ENCODE peak calls at places on chromosomes 4 and X, in four cellular contexts. X is upper lobe of left lung, E is endodermal cell, Y is hepatocyte. M is an unnamed sample.

GRCh38 chr4:45732161-45732560 is 391.7 kb downstream of the GABRG1 start:
- DNase-seq in Y (no peak), X (no peak), E (no peak), M (no peak)

GRCh38 chr4:165096776-165097175 is 15.9 kb downstream of the TMEM192 start:
- DNase-seq in X (no peak), E (no peak), Y (peak), M (no peak)

GRCh38 chr4:1026115-1026514 is 14.7 kb downstream of the FGFRL1 start:
- DNase-seq in Y (no peak), X (no peak), E (peak), M (peak)

GRCh38 chrX:67777148-67777547 is 233.3 kb downstream of the AR start:
- DNase-seq in E (no peak), X (no peak), Y (no peak), M (no peak)

GRCh38 chr4:81648576-81649272 is 177.0 kb upstream of the RASGEF1B start:
- DNase-seq in E (no peak), Y (no peak), X (no peak), M (peak)

GRCh38 chr4:169139013-169139412 is 129.0 kb upstream of the CBR4 start:
- DNase-seq in X (no peak), E (no peak), Y (no peak), M (no peak)

GRCh38 chr4:38411092-38411491 is 252.9 kb upstream of the KLF3 start:
- DNase-seq in X (no peak), Y (no peak), E (no peak), M (no peak)

GRCh38 chr4:77804471-77804870 is 14.7 kb downstream of the CNOT6L start:
- DNase-seq in Y (no peak), E (no peak), X (no peak), M (no peak)

GRCh38 chrX:139720136-139720535 is 12.2 kb upstream of the MCF2 start:
- DNase-seq in X (no peak), Y (no peak), E (peak), M (no peak)

GRCh38 chr4:15373363-15373762 is 54.5 kb upstream of the C1QTNF7 start:
- DNase-seq in E (no peak), X (no peak), Y (no peak), M (no peak)

GRCh38 chrX:48848847-48849246 is 13.4 kb upstream of the PCSK1N start:
- DNase-seq in E (no peak), X (no peak), Y (no peak), M (no peak)

GRCh38 chr4:154720618-154721267 is 23.1 kb upstream of the LRAT start:
- DNase-seq in E (peak), X (no peak), Y (no peak), M (no peak)

GRCh38 chr4:165293927-165294649 is 33.4 kb upstream of the MSMO1 start:
- DNase-seq in E (no peak), X (no peak), Y (no peak), M (no peak)

GRCh38 chr4:152679414-152680281 is at the start of gene TMEM154:
- DNase-seq in Y (peak), E (peak), X (peak), M (peak)

GRCh38 chr4:156963419-156963818 is 8.2 kb downstream of the PDGFC start:
- DNase-seq in E (no peak), X (no peak), Y (no peak), M (no peak)

GRCh38 chrX:147981038-147981752 is at the start of gene FMR1NB:
- DNase-seq in X (no peak), Y (no peak), E (no peak), M (no peak)

GRCh38 chrX:68947882-68948605 is 119.2 kb downstream of the EFNB1 start:
- DNase-seq in X (no peak), E (no peak), Y (no peak), M (no peak)

GRCh38 chr4:31291238-31291637 is 571.1 kb downstream of the PCDH7 start:
- DNase-seq in X (no peak), E (no peak), Y (no peak), M (no peak)
- H3K4me3 ChIP-seq in X (no peak), E (no peak), Y (no peak), M (no peak)

GRCh38 chr4:118754890-118755289 is 69.7 kb downstream of the METTL14 start:
- DNase-seq in E (no peak), Y (no peak), X (no peak), M (no peak)
- H3K27ac ChIP-seq in E (no peak), Y (peak), X (no peak), M (no peak)

DNA sequence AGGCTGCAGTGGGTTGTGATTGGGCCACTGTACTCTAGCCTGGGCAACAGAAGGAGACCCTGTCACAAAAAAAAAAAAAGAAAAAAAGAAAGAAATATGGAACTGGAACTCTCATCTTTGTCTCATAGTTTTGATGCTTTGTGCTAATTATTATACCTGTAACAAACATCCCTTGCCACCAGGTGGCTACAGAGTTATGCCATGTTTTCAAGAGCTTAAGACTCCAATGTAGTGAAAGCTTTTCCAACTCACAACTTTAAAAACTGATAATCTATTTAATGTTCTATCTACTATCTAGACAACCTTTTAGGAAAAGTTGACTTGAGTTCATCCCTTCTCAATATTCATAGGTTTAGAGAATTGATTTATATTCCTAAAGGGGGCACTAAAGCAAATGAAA is 42.4 kb downstream of the HTR2C start:
- DNase-seq in X (no peak), Y (peak), E (no peak), M (peak)
- TF ChIP-seq CTCF in X (no peak), Y (peak), E (peak), M (peak)

GRCh38 chr4:183636923-183637322 is 22.1 kb downstream of the RWDD4 start:
- DNase-seq in Y (no peak), X (no peak), E (no peak), M (no peak)
- H3K4me3 ChIP-seq in Y (no peak), X (peak), E (no peak), M (no peak)

GRCh38 chrX:150967786-150968185 is 15.3 kb upstream of the HMGB3 start:
- DNase-seq in E (no peak), Y (no peak), X (no peak), M (peak)
- H3K27ac ChIP-seq in E (no peak), Y (peak), X (no peak), M (no peak)

GRCh38 chr4:94329933-94330332 is 12.7 kb downstream of the HPGDS start:
- DNase-seq in X (no peak), E (no peak), Y (no peak), M (no peak)

GRCh38 chr4:94334962-94335361 is 7.7 kb downstream of the HPGDS start:
- DNase-seq in Y (no peak), E (no peak), X (no peak), M (no peak)

GRCh38 chr4:94333864-94334263 is 8.8 kb downstream of the HPGDS start:
- DNase-seq in Y (no peak), E (no peak), X (no peak), M (no peak)

GRCh38 chr4:94334519-94334918 is 8.1 kb downstream of the HPGDS start:
- DNase-seq in E (no peak), Y (no peak), X (no peak), M (no peak)

GRCh38 chr4:94332983-94333590 is 9.5 kb downstream of the HPGDS start:
- DNase-seq in E (peak), Y (peak), X (no peak), M (no peak)
- TF ChIP-seq CTCF in E (peak), Y (peak), X (peak), M (no peak)

GRCh38 chr4:187839765-187840164 is 155.8 kb upstream of the ZFP42 start:
- DNase-seq in X (no peak), E (no peak), Y (no peak), M (no peak)

DNA sequence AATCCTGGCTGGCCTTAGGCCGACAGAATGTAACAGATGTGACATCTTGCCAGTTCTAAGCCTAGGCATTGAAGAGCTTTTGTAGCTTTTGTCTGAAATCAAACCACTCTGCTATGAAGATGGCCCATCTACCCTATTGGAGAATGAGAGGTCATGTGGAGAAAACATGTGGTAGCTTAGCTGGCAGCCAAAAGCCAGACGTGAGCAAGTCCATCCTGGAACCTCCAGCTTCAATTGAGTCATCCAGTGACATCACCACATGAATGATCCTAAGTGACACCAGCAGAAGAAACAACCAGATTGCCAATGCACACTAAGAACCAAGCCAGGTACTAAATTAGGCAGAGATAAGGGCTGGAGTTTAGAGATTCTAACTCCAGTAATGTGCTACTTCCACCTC is 154.8 kb upstream of the ZFP42 start:
- DNase-seq in Y (no peak), E (no peak), X (no peak), M (no peak)
- H3K4me3 ChIP-seq in Y (no peak), E (no peak), X (no peak), M (no peak)

DNA sequence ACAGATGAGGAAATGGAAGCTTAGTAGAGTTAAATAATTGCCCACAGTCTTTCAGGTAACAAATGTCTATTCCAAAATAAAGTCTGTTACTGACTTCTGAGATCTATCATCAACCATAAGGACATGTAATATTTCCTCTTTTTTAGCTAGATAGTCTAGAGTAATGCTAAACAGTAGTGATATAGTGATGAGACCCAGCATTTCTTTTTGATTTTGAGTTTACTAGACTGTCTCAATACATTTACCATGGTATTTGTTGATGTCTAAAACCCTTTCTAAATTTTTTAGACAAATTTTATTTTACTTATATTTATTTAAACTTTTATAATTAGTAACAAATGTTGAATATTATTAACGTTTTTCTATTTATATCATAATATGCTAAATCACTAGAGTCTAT is 465.1 kb upstream of the SLIT2 start:
- DNase-seq in X (no peak), Y (no peak), E (no peak), M (no peak)
- H3K27ac ChIP-seq in X (no peak), Y (no peak), E (no peak), M (no peak)

DNA sequence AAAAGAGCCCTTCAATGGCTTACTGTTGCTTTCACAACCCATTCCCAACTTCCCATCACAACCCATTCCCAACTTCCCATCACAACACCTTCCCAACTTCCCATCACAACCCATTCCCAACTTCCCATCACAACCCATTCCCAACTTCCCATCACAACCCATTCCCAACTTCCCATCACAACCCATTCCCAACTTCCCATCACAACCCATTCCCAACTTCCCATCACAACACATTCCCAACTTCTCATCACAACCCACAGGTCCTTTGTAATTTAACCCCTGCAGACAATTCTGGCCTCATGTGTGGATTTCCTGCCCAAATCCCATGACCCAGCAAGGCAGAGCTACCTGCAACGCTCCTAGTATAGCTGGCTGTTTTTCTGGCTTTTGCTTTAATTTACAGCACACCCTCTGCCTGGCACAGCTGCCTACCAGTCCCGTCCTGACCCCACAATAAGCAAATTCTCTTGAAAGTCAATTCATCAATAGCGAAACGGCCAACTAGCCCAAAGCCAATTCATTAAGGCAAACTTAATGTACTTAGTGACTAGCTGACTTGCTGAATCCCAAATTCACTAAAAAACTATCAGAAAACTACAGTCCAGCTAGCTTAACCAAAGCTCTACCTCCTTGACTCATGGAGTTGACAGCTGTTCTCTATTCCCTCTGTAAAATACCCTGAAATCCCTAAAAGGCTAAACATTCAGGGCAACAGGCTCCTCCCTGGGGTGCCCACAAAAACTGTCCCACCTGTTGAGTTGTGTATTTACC is 75.6 kb downstream of the AFAP1 start:
- DNase-seq in Y (peak), X (no peak), E (no peak), M (no peak)
- TF ChIP-seq CTCF in Y (no peak), X (no peak), E (no peak), M (no peak)

DNA sequence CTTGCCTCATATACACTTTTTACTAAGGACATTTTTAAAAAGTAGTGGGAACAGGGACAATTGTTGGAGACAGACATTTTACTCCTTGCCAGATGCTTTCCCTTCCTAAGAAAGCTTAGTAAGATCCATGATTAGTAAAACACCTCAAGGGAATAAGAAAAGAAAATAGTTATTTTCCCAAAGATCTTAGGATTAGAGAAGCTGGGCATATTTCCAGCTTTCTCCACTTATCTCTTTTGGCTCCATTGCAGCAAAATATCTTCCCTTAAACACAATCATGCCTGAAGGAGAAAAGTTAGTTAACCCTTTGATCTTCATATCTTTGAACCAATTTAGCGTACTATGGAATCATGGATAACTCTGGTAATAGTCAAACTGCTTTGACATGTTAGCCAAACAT is 257.9 kb downstream of the PCDH18 start:
- DNase-seq in X (no peak), Y (peak), E (no peak), M (no peak)
- H3K4me3 ChIP-seq in X (no peak), Y (no peak), E (no peak), M (no peak)

M was measured in thyroid gland.